ENCODE peak calls at places on chromosome 15, in five cellular contexts. P is activated naive CD4-positive, alpha-beta T cell; I is M059J; O is hippocampal formation; S is lung. T is an unnamed sample.

GRCh38 chr15:91953432-91953831 is 99.9 kb downstream of the SLCO3A1 start:
- DNase-seq in O (no peak), I (peak), S (no peak), P (no peak), T (peak)

GRCh38 chr15:48992096-48992495 is 28.4 kb upstream of the SHC4 start:
- DNase-seq in O (peak), S (no peak), P (no peak), I (no peak), T (no peak)

GRCh38 chr15:51775967-51776816 is 24.8 kb downstream of the TMOD2 start:
- DNase-seq in S (peak), O (peak), P (no peak), I (peak), T (peak)

GRCh38 chr15:52303093-52303772 is 7.6 kb upstream of the MYO5C start:
- DNase-seq in I (no peak), P (no peak), O (no peak), S (no peak), T (no peak)

GRCh38 chr15:34436126-34436955 is 1.3 kb downstream of the GOLGA8A start:
- DNase-seq in P (no peak), O (no peak), I (peak), S (no peak), T (no peak)

GRCh38 chr15:56428821-56429458 is 36.0 kb downstream of the MNS1 start:
- DNase-seq in P (no peak), O (peak), S (no peak), I (peak), T (peak)

GRCh38 chr15:90617668-90618097 is 88.0 kb downstream of the CRTC3 start:
- DNase-seq in S (no peak), O (peak), P (no peak), I (no peak), T (no peak)

GRCh38 chr15:24858737-24859601 is 95.8 kb upstream of the SNRPN start:
- DNase-seq in P (no peak), I (no peak), S (no peak), O (no peak), T (peak)

GRCh38 chr15:81338422-81339007 is 14.6 kb upstream of the STARD5 start:
- DNase-seq in I (peak), S (no peak), P (no peak), O (no peak), T (peak)

GRCh38 chr15:31215490-31216209 is 111.0 kb upstream of the KLF13 start:
- DNase-seq in I (peak), O (peak), P (peak), S (peak), T (peak)

GRCh38 chr15:69976366-69976994 is 121.2 kb downstream of the TLE3 start:
- DNase-seq in P (no peak), O (no peak), I (peak), S (no peak), T (peak)

GRCh38 chr15:53569756-53570480 is 189.5 kb downstream of the WDR72 start:
- DNase-seq in O (no peak), I (no peak), S (no peak), P (no peak), T (peak)

T was measured in epithelial cell of esophagus.